ENCODE peak calls at places on chromosomes 3 and 15, in four cellular contexts. T, H, F and Y are unnamed samples.

GRCh38 chr3:77686560-77686959 is 646.7 kb downstream of the ROBO2 start:
- DNase-seq in H (no peak), F (no peak), T (no peak), Y (no peak)

GRCh38 chr3:27089641-27090040 is 279.5 kb downstream of the NEK10 start:
- DNase-seq in F (no peak), H (no peak), T (no peak), Y (no peak)

GRCh38 chr15:29556385-29556784 is 265.9 kb downstream of the TJP1 start:
- DNase-seq in F (no peak), T (no peak), H (no peak), Y (no peak)

GRCh38 chr15:58987036-58987435 is 427 bp upstream of the RNF111 start:
- DNase-seq in H (no peak), F (no peak), T (no peak), Y (no peak)

GRCh38 chr3:67094769-67095168 is 96.7 kb downstream of the KBTBD8 start:
- DNase-seq in H (no peak), F (no peak), T (no peak), Y (peak; percentile 63)

GRCh38 chr3:158722108-158722507 is 10.1 kb downstream of the RARRES1 start:
- DNase-seq in F (no peak), T (no peak), H (no peak), Y (no peak)

GRCh38 chr3:140219161-140219745 is 284.3 kb downstream of the CLSTN2 start:
- DNase-seq in F (no peak), H (no peak), T (no peak), Y (no peak)

GRCh38 chr15:68310178-68310810 is 32.7 kb downstream of the FEM1B start:
- DNase-seq in H (no peak), F (peak; percentile 46), T (no peak), Y (no peak)

GRCh38 chr3:14248849-14249523 is 70.4 kb downstream of the LSM3 start:
- DNase-seq in F (peak; percentile 54), H (no peak), T (no peak), Y (no peak)

GRCh38 chr15:40038654-40039543 is at the start of gene SRP14:
- DNase-seq in F (peak; percentile 93), H (peak; percentile 89), T (peak; percentile 83), Y (peak; percentile 97)
- TF ChIP-seq POLR2AphosphoS5 in F (peak; percentile 89), H (peak; percentile 86), T (peak; percentile 95), Y (peak; percentile 84)

DNA sequence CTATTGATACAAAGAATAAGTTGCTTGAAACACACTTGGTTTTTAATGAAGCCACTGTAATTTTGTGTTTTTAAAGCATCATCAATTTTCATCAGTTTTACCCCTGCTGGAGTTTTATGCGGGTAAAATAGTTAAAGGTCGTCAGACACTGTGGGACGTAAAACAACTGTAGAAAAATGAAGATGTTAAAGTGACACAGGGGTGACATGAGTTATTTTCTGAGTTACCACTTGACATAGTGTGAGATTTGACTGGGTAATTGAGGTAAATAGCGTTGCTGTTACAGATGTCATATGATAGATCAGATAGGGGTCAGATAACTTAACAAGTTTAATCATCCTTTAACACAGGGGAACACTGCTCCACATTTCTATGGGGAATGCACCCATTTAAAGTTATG is 297.6 kb downstream of the CHL1 start:
- DNase-seq in T (no peak), H (no peak), F (no peak), Y (no peak)
- TF ChIP-seq POLR2AphosphoS5 in T (no peak), H (no peak), F (no peak), Y (no peak)

GRCh38 chr15:61575597-61575996 is 346.5 kb upstream of the RORA start:
- DNase-seq in T (no peak), H (no peak), F (no peak), Y (no peak)

GRCh38 chr15:61571026-61571425 is 341.9 kb upstream of the RORA start:
- DNase-seq in F (no peak), H (no peak), T (no peak), Y (no peak)
- TF ChIP-seq POLR2AphosphoS5 in F (no peak), H (no peak), T (no peak), Y (no peak)

DNA sequence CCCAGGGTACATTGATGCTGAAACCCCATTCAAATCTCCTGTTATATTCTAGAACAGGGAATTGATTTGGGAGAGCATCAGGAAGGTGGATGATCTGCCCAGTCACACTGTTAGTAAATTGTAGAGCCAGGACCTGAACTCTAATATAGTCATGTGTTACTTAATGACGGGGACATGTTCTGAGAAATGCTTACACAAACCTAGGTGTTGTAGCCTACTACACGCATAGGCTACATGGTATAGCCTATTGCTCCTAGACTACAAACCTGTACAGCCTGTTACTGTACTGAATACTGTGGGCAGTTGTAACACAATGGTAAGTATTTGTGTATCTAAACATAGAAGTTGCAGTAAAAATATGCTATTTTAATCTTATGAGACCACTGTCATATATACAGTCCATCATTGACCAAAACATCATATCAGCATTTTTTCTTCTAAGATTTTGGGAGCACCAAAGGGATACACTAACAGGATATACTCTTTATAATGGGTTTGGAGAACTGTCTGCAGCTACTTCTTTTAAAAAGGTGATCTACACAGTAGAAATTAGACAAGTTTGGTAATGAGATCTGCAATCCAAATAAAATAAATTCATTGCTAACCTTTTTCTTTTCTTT is 5.8 kb downstream of the B2M start:
- DNase-seq in F (no peak), T (no peak), H (no peak), Y (no peak)
- TF ChIP-seq POLR2AphosphoS5 in F (no peak), T (peak; percentile 41), H (no peak), Y (no peak)

DNA sequence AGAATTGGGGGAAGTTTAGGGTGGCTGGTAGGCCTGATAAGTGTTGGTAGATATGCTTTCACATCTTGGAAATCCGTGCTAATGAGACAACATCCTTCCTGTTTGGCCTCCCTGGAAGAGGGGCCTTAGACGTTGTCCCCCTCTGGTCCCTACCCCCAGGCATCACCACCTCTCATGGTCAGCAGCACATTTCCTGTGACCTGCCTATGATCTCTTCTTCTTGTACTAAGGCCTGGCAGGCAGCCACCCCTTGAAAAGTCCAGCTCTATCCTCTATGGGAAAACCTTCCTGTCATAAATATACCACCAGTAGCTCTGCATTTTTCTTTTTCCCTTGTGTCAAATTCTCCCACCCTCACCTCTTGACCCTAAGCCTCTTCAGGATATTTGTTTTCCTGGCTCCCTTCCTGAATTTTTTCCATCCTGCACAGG is 107.7 kb downstream of the SNRK start:
- DNase-seq in T (no peak), H (no peak), F (no peak), Y (peak; percentile 78)
- TF ChIP-seq POLR2AphosphoS5 in T (no peak), H (no peak), F (no peak), Y (no peak)

DNA sequence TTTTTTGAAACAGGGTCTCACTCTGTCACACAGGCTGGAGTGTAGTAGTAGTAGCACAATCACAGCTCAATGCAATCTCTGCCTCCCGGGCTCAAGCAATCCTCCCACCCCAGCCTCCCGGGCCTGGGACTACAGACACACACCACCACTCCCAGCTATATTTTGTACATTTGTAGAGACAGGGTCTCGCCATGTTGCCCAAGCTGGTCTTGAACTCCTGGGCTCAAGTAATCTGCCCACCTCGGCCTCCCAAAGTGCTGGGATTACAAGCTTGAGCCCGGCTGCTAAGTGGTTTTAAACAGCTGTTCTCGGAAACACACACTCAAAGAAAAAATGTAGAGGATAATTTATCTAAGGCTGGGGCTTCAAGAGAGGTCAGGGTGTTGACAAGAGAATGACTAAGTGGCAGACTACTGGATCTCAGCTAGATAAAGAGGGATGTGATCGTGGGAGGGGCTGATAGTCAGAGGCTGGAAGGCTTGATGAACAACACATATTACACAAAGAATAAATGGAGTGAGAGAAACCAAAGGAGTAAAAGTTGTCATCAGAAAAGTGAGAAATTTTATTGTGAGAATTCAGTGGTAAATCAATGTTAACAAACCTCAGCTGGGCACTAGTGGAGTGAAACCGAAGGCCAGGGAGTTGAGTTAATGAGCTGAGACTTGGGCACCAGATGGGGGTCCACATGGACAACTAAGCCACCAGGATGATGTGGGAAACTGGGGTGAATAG is 6.7 kb downstream of the CCR5AS start:
- DNase-seq in H (no peak), T (no peak), F (no peak), Y (no peak)
- TF ChIP-seq POLR2AphosphoS5 in H (no peak), T (no peak), F (no peak), Y (no peak)

GRCh38 chr3:70000028-70000410 is 486 bp downstream of the SAMMSON start:
- DNase-seq in T (no peak), F (no peak), H (no peak), Y (no peak)

GRCh38 chr3:69997486-69998307 is 1.8 kb upstream of the SAMMSON start:
- DNase-seq in F (no peak), T (no peak), H (no peak), Y (no peak)

GRCh38 chr3:70000563-70001081 is 1.1 kb downstream of the SAMMSON start:
- DNase-seq in H (no peak), T (no peak), F (no peak), Y (no peak)

GRCh38 chr3:69998759-69999158 is 774 bp upstream of the SAMMSON start:
- DNase-seq in T (no peak), F (no peak), H (no peak), Y (no peak)

GRCh38 chr3:69999191-70000027 is at the start of gene SAMMSON:
- DNase-seq in T (no peak), F (no peak), H (no peak), Y (no peak)
- TF ChIP-seq POLR2AphosphoS5 in T (no peak), F (no peak), H (no peak), Y (no peak)

DNA sequence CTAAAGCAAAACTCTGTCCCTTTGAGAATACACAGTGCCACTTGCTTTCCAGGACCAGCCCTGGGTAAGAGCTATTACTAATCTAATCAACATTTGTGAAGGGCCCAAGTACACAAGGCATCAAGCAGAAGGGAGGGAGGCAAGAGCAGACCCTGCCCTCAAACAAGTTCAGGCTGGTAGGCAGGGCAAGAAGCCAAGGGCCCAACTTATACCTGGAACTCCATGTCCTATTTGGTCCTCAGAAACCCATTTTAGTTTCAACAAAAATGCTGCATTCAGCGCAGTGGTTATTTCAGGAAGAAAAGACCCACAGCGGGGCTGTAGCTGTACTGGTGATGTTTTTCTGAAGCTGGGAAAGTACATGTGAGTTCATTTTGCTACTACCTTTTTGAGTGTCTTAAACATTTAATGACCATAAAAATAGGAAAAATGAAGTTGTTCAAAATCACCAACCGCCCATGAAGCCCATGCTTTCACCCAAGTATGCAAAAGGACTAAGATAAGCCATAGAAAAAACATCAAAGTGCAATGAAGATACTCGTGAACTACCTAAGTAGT is 2.8 kb downstream of the RPS17 start:
- DNase-seq in F (no peak), H (no peak), T (no peak), Y (no peak)
- TF ChIP-seq POLR2AphosphoS5 in F (no peak), H (peak; percentile 18), T (no peak), Y (no peak)

DNA sequence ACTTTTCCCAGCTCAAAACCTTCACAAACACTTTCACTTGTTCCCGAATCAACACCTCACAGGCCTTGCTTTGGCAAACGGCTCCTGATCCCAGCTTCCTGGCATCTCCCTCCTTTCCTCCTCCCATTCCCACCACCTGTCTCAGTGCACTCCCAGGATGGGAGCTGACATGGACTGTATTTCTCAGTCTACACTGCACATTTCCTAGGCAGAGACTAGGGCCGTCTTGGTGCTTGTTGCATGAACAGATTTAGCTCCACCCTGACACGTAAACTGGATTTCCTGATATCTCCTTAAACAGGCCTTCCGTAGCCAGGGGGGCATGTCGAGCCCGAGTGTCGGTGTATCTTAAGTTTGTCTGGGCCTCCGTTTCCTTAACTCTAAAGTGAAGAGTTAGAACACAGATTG is 790 bp upstream of the WHAMM start:
- DNase-seq in H (no peak), F (no peak), T (no peak), Y (no peak)
- TF ChIP-seq POLR2AphosphoS5 in H (no peak), F (no peak), T (no peak), Y (no peak)